ENCODE peak calls at places on chromosome 21, in nine cellular contexts. R is AG04449, W is HFF-Myc, U is left lung, X is heart left ventricle, A is GM12864, N is A549, Z is GM06990, V is fibroblast of mammary gland. I is an unnamed sample.

GRCh38 chr21:8998946-8999681 is 1522.3 kb upstream of the TPTE start:
- DNase-seq in X (no peak), R (no peak), N (no peak), Z (no peak), W (no peak), U (no peak), V (no peak), A (no peak), I (no peak)

GRCh38 chr21:21101911-21102310 is 103.7 kb downstream of the NCAM2 start:
- DNase-seq in N (no peak), V (peak), W (no peak), U (no peak), R (peak), X (no peak), Z (no peak), A (no peak), I (peak)

GRCh38 chr21:30044447-30045064 is 104.8 kb upstream of the GRIK1 start:
- DNase-seq in N (no peak), A (no peak), R (no peak), V (peak), X (no peak), W (peak), Z (no peak), U (no peak), I (peak)

GRCh38 chr21:15057290-15057689 is 7.5 kb downstream of the NRIP1 start:
- DNase-seq in N (no peak), A (no peak), W (no peak), V (no peak), U (no peak), R (no peak), X (no peak), Z (no peak), I (no peak)

GRCh38 chr21:33236799-33237198 is 7.1 kb downstream of the IFNAR2 start:
- DNase-seq in X (no peak), V (no peak), U (no peak), N (no peak), R (no peak), W (no peak), A (no peak), Z (no peak), I (no peak)

GRCh38 chr21:17526771-17527170 is 13.9 kb downstream of the CXADR start:
- DNase-seq in R (no peak), N (no peak), V (no peak), A (no peak), X (no peak), U (no peak), Z (no peak), W (no peak), I (no peak)

GRCh38 chr21:32367158-32367557 is 25.7 kb downstream of the URB1 start:
- DNase-seq in A (no peak), V (peak), Z (no peak), W (no peak), R (no peak), X (no peak), U (no peak), N (no peak), I (peak)

GRCh38 chr21:14737922-14738321 is 191.8 kb upstream of the SAMSN1 start:
- DNase-seq in A (no peak), N (peak), V (peak), R (no peak), Z (no peak), U (no peak), X (no peak), W (peak), I (peak)

GRCh38 chr21:28148400-28149064 is 844.1 kb downstream of the LTN1 start:
- DNase-seq in W (no peak), A (no peak), U (no peak), Z (no peak), V (no peak), X (no peak), R (no peak), N (no peak), I (peak)

GRCh38 chr21:37072239-37072987 is 458 bp downstream of the PIGP start:
- DNase-seq in W (no peak), U (peak), N (peak), Z (no peak), A (no peak), V (peak), R (no peak), X (peak), I (peak)

GRCh38 chr21:33022828-33023573 is 2.7 kb upstream of the OLIG2 start:
- DNase-seq in U (peak), Z (no peak), A (no peak), V (no peak), X (no peak), N (no peak), R (no peak), W (no peak), I (no peak)

GRCh38 chr21:20971296-20971921 is 26.8 kb upstream of the NCAM2 start:
- DNase-seq in V (peak), R (peak), Z (no peak), X (no peak), W (peak), U (no peak), N (no peak), A (no peak), I (peak)

GRCh38 chr21:33115586-33116541 is 45.9 kb downstream of the OLIG1 start:
- DNase-seq in V (no peak), U (no peak), X (no peak), N (no peak), R (no peak), A (no peak), Z (no peak), W (no peak), I (no peak)

GRCh38 chr21:17848228-17848627 is 29.1 kb upstream of the C21orf91 start:
- DNase-seq in V (peak), N (no peak), U (no peak), X (peak), W (peak), A (peak), Z (peak), R (peak), I (peak)

GRCh38 chr21:30216041-30216723 is at the start of gene CLDN8:
- DNase-seq in V (no peak), U (no peak), A (no peak), N (no peak), Z (no peak), R (no peak), W (no peak), X (no peak), I (no peak)

GRCh38 chr21:35329940-35330670 is 281.0 kb upstream of the RUNX1 start:
- DNase-seq in V (no peak), Z (no peak), R (no peak), X (no peak), A (no peak), W (no peak), N (no peak), U (no peak), I (no peak)
- TF ChIP-seq CTCF in V (no peak), Z (no peak), R (no peak), X (no peak), A (no peak), W (no peak), N (no peak), U (no peak), I (no peak)

GRCh38 chr21:38660333-38661295 is 145.1 kb upstream of the ETS2 start:
- DNase-seq in N (no peak), X (no peak), A (no peak), R (no peak), V (no peak), W (no peak), U (peak), Z (peak), I (no peak)

GRCh38 chr21:38659936-38660332 is 145.8 kb upstream of the ETS2 start:
- DNase-seq in X (no peak), N (no peak), Z (no peak), U (no peak), V (no peak), A (no peak), R (no peak), W (no peak), I (no peak)

GRCh38 chr21:38662224-38662568 is 143.5 kb upstream of the ETS2 start:
- DNase-seq in V (no peak), A (no peak), N (no peak), U (no peak), R (no peak), Z (no peak), X (no peak), W (no peak), I (no peak)

GRCh38 chr21:38663282-38663681 is 142.4 kb upstream of the ETS2 start:
- DNase-seq in U (no peak), Z (no peak), W (no peak), A (no peak), N (no peak), V (no peak), X (no peak), R (no peak), I (no peak)

DNA sequence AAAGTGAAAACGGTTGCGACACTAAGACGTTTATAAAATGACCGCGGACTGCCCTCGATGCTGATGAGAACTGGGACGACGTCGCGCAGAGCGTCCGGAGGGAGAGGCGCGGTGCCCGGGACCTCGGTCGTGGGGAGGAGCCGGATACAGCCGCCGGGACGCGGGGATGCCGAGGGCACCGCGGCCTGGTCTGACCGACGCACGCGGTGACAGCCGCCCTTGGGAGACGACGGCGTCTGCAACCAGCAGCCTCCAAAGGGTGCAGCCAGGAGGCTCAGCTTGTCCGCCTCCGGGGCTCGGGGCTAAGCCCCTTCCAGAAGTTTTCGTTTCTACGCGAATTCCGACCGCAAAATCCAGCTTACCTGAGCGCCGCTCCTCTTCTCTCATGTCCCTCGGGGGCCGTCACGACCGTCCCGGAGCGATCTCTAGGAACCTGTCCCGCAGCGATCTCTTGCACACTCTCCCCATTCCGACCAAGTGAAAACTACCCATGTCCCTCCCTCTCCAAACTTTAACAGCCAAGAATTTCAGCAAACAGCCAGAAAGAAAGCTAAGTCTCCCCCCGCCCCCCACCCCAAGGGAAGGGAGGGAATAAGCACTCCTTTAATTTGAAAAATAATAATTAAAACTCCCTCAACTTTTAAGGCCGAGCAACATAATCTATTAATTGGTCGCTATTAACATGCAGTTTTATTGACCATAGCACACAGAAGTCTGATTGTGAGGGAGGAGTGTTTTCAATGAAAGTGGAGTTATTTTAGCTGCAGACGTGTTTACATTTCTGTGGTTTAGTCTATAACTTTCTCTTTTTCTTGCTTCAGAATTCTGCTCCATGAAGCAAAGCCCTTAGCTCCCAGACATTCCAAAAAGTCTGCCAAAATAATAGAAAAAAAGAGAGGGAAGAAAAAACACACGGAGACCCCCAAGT is 144.2 kb upstream of the ETS2 start:
- DNase-seq in N (no peak), R (peak), U (peak), V (peak), Z (peak), W (no peak), X (peak), A (no peak), I (peak)
- H3K4me3 ChIP-seq in N (peak), R (peak), U (peak), V (no peak), Z (no peak), W (peak), X (peak), A (no peak), I (peak)

GRCh38 chr21:41875086-41875485 is 4.1 kb downstream of the PRDM15 start:
- DNase-seq in U (no peak), R (no peak), W (no peak), N (no peak), Z (no peak), V (no peak), A (no peak), X (no peak), I (no peak)

GRCh38 chr21:41873426-41873825 is 5.7 kb downstream of the PRDM15 start:
- DNase-seq in R (no peak), Z (no peak), U (no peak), N (no peak), W (no peak), V (no peak), A (no peak), X (no peak), I (no peak)

GRCh38 chr21:41871302-41872030 is 7.7 kb downstream of the PRDM15 start:
- DNase-seq in W (no peak), N (no peak), X (no peak), A (no peak), R (no peak), U (no peak), Z (no peak), V (no peak), I (no peak)

GRCh38 chr21:41874611-41875010 is 4.5 kb downstream of the PRDM15 start:
- DNase-seq in V (no peak), R (no peak), U (no peak), A (no peak), N (no peak), Z (no peak), X (no peak), W (no peak), I (no peak)

DNA sequence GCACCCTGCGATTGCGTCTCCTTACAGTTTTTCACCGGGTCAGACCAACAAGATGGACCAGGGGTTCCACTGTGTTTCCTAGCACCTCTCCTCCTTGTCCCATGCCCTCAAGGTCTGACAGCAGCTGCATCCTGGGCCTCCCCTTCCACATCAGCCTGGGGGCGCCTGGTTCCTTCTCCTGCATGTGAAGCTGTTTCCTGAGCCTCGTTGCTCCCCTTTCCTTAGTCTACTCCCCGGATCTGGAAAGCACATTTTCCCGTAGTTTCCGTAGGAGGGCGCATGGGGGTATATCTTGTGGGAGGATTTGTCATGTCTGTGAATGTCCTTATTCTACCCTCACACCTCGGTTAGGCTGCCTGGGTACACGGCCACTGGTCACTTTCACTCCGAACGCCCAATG is 6.1 kb downstream of the PRDM15 start:
- DNase-seq in X (no peak), R (no peak), V (no peak), W (no peak), N (no peak), Z (no peak), U (no peak), A (no peak), I (no peak)
- TF ChIP-seq CTCF in X (no peak), R (peak), V (no peak), W (no peak), N (no peak), Z (no peak), U (no peak), A (no peak), I (no peak)

DNA sequence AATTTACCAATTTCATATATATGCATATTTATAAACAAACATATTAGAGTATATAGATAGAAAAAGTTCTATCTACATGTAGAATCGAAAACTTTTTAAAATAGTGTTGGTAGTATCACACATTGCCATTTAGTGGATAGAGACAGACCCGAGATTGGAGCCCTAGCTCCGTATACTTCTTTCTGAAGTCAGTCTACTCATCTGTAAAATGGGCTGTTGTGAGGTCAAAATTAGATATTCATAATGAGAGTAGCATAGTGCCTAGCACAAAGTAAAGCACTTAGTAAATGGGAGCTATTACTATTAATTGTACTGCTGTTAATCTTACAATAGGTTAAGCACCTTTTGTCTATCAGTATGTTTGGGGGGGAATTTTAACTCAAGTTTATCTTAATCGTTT is 4.2 kb upstream of the RSPH1 start:
- DNase-seq in R (no peak), N (no peak), Z (no peak), X (no peak), V (no peak), U (no peak), W (no peak), A (no peak), I (no peak)
- H3K4me3 ChIP-seq in R (no peak), N (no peak), Z (no peak), X (no peak), V (no peak), U (no peak), W (no peak), A (no peak), I (no peak)

DNA sequence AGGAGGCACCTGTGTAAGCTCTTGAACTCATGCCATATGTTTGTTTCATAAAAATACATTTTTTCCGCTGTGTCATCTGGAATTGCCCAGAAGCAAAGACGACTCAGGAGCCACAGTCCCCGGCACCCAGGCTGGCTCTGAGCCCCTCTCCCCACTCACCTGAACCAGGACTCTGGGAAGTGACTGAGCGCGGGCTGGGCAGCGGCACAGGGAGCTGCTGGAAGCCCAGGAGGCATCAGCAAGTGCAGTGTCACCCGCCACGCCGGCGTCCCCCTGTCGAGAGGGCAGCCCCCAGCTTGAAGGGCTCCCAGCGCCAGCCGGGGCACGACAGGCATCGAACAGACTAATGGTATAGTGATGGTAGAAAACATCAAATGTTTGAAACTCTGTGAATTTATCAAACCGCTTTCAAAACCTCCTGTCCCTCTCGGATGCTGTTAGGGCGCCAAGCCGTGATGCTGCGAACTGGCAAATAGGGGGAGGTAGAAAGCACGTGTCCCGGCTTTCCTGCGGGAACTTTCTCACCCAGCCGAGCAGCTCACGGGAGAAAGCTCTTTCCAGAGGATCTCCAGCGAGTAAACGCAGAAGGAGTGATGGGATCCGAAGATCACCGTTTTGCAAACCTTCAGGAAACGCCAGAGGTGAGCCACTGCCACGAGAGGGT is 57.8 kb upstream of the COL18A1 start:
- DNase-seq in U (peak), X (peak), V (no peak), Z (no peak), A (no peak), W (no peak), R (no peak), N (no peak), I (no peak)
- TF ChIP-seq CTCF in U (no peak), X (no peak), V (no peak), Z (no peak), A (no peak), W (no peak), R (no peak), N (no peak), I (no peak)

DNA sequence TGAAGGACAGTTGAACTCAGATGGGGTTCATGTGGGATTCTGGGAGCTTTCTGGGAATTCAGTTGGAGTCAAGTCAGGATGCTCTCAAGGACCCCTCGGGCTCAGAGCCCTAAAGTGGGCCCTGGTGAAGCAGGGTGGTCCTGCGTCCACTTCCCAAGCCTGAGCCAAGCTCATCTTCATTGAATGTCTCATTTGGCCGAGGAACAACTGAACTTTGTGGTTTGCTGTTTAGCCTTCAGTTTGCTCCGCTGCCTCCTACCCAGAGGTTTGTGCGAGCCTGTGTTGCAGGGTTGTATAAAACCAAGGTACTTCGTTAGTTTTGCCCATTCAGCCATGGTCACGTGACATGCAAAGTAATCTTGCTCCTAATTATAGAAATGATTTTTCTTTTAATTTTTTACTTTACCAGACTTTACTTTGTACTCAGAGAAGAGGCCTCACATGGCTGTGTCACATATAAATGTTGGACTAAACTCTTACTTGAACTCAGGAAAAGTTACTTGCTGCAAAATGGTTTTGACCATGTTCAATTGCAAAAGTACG is 49.7 kb downstream of the B3GALT5 start:
- DNase-seq in R (no peak), Z (no peak), V (no peak), W (no peak), N (no peak), X (no peak), U (no peak), A (no peak), I (no peak)
- H3K4me3 ChIP-seq in R (no peak), Z (no peak), V (no peak), W (no peak), N (no peak), X (no peak), U (no peak), A (no peak), I (no peak)

DNA sequence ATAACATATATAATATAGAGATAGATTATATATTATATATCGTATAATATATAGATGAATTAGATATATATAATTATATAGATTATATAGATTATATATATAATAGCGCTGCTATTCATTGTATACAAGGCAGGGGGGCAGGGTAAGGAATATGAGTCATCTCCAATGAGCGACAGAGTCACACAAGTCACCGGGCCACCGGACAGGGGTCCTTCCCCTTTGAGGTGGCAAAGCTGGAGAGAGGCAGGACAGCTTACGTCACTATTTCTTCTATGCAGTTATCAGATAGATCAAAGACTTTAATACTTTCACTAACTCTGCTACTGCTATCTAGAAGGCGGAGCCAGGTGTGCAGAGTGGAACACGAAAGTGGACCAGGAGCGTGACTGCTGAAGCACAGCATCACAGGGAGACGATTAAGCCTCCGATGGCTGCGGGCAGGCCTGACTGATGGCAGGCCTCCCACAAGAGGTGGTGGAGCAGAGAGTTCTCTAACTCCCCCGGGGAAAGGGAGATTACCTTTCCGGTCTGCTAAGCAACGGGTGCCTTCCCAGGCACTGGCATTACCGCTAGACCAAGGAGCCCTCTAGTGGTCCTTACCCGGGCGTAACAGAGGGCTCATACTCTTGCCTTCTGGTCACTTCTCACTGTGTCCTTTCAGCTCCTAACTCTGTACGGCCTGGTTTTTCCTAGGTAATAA is 2154.7 kb downstream of the MRPL39 start:
- DNase-seq in Z (no peak), U (no peak), X (no peak), V (no peak), W (no peak), R (no peak), N (no peak), A (no peak), I (no peak)
- TF ChIP-seq CTCF in Z (no peak), U (no peak), X (no peak), V (no peak), W (no peak), R (no peak), N (no peak), A (no peak), I (no peak)